ENCODE peak calls at places on chromosome 22, in eight cellular contexts. U, G, Y, F, T, O, S and R are unnamed samples.
A peak's percentile ranks its signal among the peaks of the same experiment; 100 is the strongest.

GRCh38 chr22:34812631-34813030 is 253.3 kb upstream of the ISX start:
- DNase-seq in S (no peak), U (no peak), Y (no peak), T (no peak), F (no peak), O (no peak), G (no peak), R (no peak)

GRCh38 chr22:39666926-39667325 is 96.4 kb downstream of the CACNA1I start:
- DNase-seq in S (no peak), T (no peak), F (no peak), Y (no peak), U (no peak), G (no peak), O (no peak), R (no peak)

GRCh38 chr22:49751968-49752597 is 75.6 kb downstream of the BRD1 start:
- DNase-seq in U (no peak), T (no peak), G (no peak), F (no peak), Y (no peak), O (no peak), S (no peak), R (no peak)

GRCh38 chr22:27797793-27798525 is 3.6 kb downstream of the MN1 start:
- DNase-seq in G (no peak), S (no peak), F (no peak), Y (no peak), U (no peak), T (peak; percentile 50), O (no peak), R (peak; percentile 37)

GRCh38 chr22:41431656-41432055 is 14.9 kb downstream of the TOB2 start:
- DNase-seq in U (no peak), G (no peak), F (no peak), S (no peak), O (no peak), T (no peak), Y (no peak), R (no peak)

GRCh38 chr22:31329029-31329428 is 17.1 kb downstream of the PATZ1 start:
- DNase-seq in F (no peak), U (peak; percentile 37), G (no peak), T (no peak), S (no peak), O (no peak), Y (no peak), R (no peak)

GRCh38 chr22:19912236-19912999 is 29.2 kb upstream of the COMT start:
- DNase-seq in S (no peak), T (no peak), F (no peak), U (no peak), O (no peak), G (no peak), Y (no peak), R (no peak)

GRCh38 chr22:30416403-30416802 is 9.2 kb upstream of the MTFP1 start:
- DNase-seq in G (no peak), F (no peak), T (no peak), S (no peak), O (peak; percentile 93), Y (no peak), U (peak; percentile 31), R (no peak)

GRCh38 chr22:35605787-35606492 is 11.2 kb downstream of the MB start:
- DNase-seq in T (no peak), Y (no peak), U (no peak), F (no peak), G (no peak), O (no peak), S (no peak), R (no peak)

GRCh38 chr22:27670701-27671412 is 130.7 kb downstream of the MN1 start:
- DNase-seq in F (no peak), T (no peak), G (no peak), O (peak; percentile 16), U (no peak), Y (peak; percentile 86), S (peak; percentile 72), R (peak; percentile 94)

GRCh38 chr22:42964994-42965699 is 49.8 kb downstream of the PACSIN2 start:
- DNase-seq in U (peak; percentile 45), G (no peak), F (no peak), S (no peak), T (no peak), Y (peak; percentile 29), O (no peak), R (no peak)

GRCh38 chr22:35212020-35212419 is 45.3 kb upstream of the HMGXB4 start:
- DNase-seq in G (no peak), Y (no peak), U (peak; percentile 65), S (peak; percentile 16), F (no peak), T (peak; percentile 16), O (no peak), R (peak; percentile 70)

GRCh38 chr22:30104501-30105156 is 24.4 kb downstream of the HORMAD2 start:
- DNase-seq in F (no peak), U (peak; percentile 54), O (no peak), Y (no peak), T (no peak), S (no peak), G (no peak), R (no peak)

GRCh38 chr22:35051791-35052190 is 14.2 kb upstream of the ISX start:
- DNase-seq in O (no peak), G (no peak), U (no peak), F (no peak), S (no peak), T (no peak), Y (no peak), R (no peak)

GRCh38 chr22:35424081-35424480 is 24.1 kb downstream of the MCM5 start:
- DNase-seq in Y (no peak), F (no peak), T (no peak), G (no peak), O (no peak), U (no peak), S (no peak), R (no peak)

GRCh38 chr22:49406879-49407587 is 420.6 kb downstream of the BRD1 start:
- DNase-seq in G (no peak), F (no peak), O (no peak), Y (peak; percentile 17), S (no peak), T (no peak), U (no peak), R (no peak)

GRCh38 chr22:35695202-35695601 is 22.5 kb upstream of the APOL5 start:
- DNase-seq in G (no peak), U (no peak), Y (no peak), O (no peak), F (no peak), T (no peak), S (no peak), R (no peak)

GRCh38 chr22:26589367-26589844 is 526 bp downstream of the TPST2 start:
- DNase-seq in F (peak; percentile 28), G (peak; percentile 50), T (peak; percentile 37), S (no peak), O (peak; percentile 66), U (peak; percentile 12), Y (peak; percentile 64), R (peak; percentile 51)

GRCh38 chr22:32557424-32557823 is 82.8 kb downstream of the FBXO7 start:
- DNase-seq in Y (no peak), F (no peak), O (no peak), G (no peak), U (no peak), T (no peak), S (no peak), R (no peak)

GRCh38 chr22:24144056-24144455 is 37.2 kb upstream of the SUSD2 start:
- DNase-seq in O (no peak), T (no peak), F (no peak), S (no peak), G (no peak), Y (no peak), U (no peak), R (no peak)

GRCh38 chr22:24141586-24141985 is 39.7 kb upstream of the SUSD2 start:
- DNase-seq in U (peak; percentile 63), O (no peak), G (no peak), S (no peak), F (no peak), Y (no peak), T (no peak), R (no peak)

GRCh38 chr22:24142241-24142640 is 39.0 kb upstream of the SUSD2 start:
- DNase-seq in T (no peak), U (no peak), G (no peak), O (no peak), Y (no peak), S (no peak), F (no peak), R (no peak)

GRCh38 chr22:24144471-24145115 is 36.7 kb upstream of the SUSD2 start:
- DNase-seq in G (no peak), T (no peak), Y (no peak), O (no peak), S (no peak), F (no peak), U (no peak), R (no peak)

GRCh38 chr22:24142831-24143230 is 38.5 kb upstream of the SUSD2 start:
- DNase-seq in T (no peak), U (no peak), Y (no peak), G (no peak), F (no peak), O (no peak), S (no peak), R (no peak)
- H3K4me1 ChIP-seq in T (peaks cover 27% of the 10 kb centered on the region), U (peaks cover 44% of the 10 kb centered on the region), Y (peaks cover 37% of the 10 kb centered on the region), G (peaks cover 69% of the 10 kb centered on the region), F (peaks cover 80% of the 10 kb centered on the region), O (peaks cover 11% of the 10 kb centered on the region), S (peaks cover 24% of the 10 kb centered on the region), R (peaks cover 40% of the 10 kb centered on the region)

DNA sequence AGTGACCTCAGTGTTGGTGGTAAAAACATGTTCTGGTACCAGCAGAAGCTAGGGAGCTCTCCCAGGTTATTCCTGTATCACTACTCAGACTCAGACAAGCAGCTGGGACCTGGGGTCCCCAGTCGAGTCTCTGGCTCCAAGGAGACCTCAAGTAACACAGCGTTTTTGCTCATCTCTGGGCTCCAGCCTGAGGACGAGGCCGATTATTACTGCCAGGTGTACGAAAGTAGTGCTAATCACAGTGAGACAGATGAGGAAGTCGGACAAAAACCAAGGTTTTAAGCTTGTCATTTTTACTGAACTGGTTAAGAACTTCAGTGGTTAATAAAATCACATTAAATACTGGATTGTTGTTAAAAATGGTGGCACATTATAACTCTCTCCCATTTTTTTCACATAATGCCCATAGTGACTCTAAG is 42.7 kb upstream of the VPREB1 start:
- DNase-seq in Y (no peak), T (no peak), F (no peak), O (no peak), G (no peak), S (no peak), U (no peak), R (no peak)
- H3K27me3 ChIP-seq in Y (peaks cover 9% of the 10 kb centered on the region), T (peaks cover 73% of the 10 kb centered on the region), F (no peaks in the 10 kb centered on the region), O (no peaks in the 10 kb centered on the region), G (no peaks in the 10 kb centered on the region), S (no peaks in the 10 kb centered on the region), U (peaks cover 51% of the 10 kb centered on the region), R (peaks cover 96% of the 10 kb centered on the region)

DNA sequence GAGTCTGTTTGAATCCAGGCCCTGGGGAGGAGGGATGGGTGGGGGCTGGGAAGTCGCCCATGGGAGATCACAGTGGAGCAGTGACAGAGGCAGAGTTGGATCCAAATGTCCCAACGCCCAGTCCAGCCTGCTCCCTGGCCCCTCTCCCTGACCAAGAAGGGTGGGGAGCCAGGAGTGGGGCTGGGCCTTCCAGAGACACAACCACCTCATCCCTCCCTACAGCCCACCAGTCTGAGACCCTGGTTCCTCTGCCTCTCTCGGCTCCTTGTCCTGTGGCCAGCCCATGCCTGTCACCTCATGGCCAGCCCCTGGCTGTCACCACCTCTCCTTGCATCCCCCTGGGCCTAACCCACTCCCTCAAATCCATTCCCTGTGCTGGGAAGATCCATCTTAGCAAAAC is 71.2 kb upstream of the PRR5 start:
- DNase-seq in S (no peak), G (no peak), O (no peak), T (no peak), F (no peak), Y (no peak), U (no peak), R (no peak)
- H3K4me1 ChIP-seq in S (no peaks in the 10 kb centered on the region), G (peaks cover 9% of the 10 kb centered on the region), O (no peaks in the 10 kb centered on the region), T (peaks cover 10% of the 10 kb centered on the region), F (peaks cover 25% of the 10 kb centered on the region), Y (no peaks in the 10 kb centered on the region), U (peaks cover 3% of the 10 kb centered on the region), R (no peaks in the 10 kb centered on the region)

GRCh38 chr22:28889625-28890024 is 6.3 kb downstream of the ZNRF3 start:
- DNase-seq in G (no peak), O (no peak), S (no peak), Y (no peak), U (no peak), T (no peak), F (no peak), R (no peak)
- H3K27me3 ChIP-seq in G (peaks cover 3% of the 10 kb centered on the region), O (no peaks in the 10 kb centered on the region), S (no peaks in the 10 kb centered on the region), Y (no peaks in the 10 kb centered on the region), U (no peaks in the 10 kb centered on the region), T (no peaks in the 10 kb centered on the region), F (peaks cover 7% of the 10 kb centered on the region), R (no peaks in the 10 kb centered on the region)